ENCODE peak calls at places on chromosomes 13 and 19, in four cellular contexts. One of them, this sample, is unnamed.

GRCh38 chr19:16649734-16650133 is 10.2 kb downstream of the SMIM7 start:
- DNase-seq in omental fat pad: no peak
- DNase-seq in amniotic epithelial cell: no peak
- DNase-seq in aorta: no peak
- DNase-seq in this sample: no peak

GRCh38 chr19:35975608-35976214 is 19.3 kb upstream of the SDHAF1 start:
- DNase-seq in omental fat pad: no peak
- DNase-seq in amniotic epithelial cell: peak
- DNase-seq in aorta: no peak
- DNase-seq in this sample: no peak

GRCh38 chr13:108919036-108919907 is 289.9 kb downstream of the MYO16 start:
- DNase-seq in omental fat pad: no peak
- DNase-seq in amniotic epithelial cell: peak
- DNase-seq in aorta: no peak
- DNase-seq in this sample: no peak

GRCh38 chr13:32176696-32177095 is 138.5 kb downstream of the ZAR1L start:
- DNase-seq in omental fat pad: no peak
- DNase-seq in amniotic epithelial cell: no peak
- DNase-seq in aorta: no peak
- DNase-seq in this sample: no peak

GRCh38 chr13:21075303-21076264 is 14.2 kb upstream of the LATS2 start:
- DNase-seq in omental fat pad: no peak
- DNase-seq in amniotic epithelial cell: peak
- DNase-seq in aorta: peak
- DNase-seq in this sample: no peak

GRCh38 chr19:43809762-43810696 is 7.8 kb upstream of the LYPD5 start:
- DNase-seq in omental fat pad: no peak
- DNase-seq in amniotic epithelial cell: peak
- DNase-seq in aorta: no peak
- DNase-seq in this sample: no peak

GRCh38 chr13:40527914-40528313 is 138.5 kb downstream of the FOXO1 start:
- DNase-seq in omental fat pad: no peak
- DNase-seq in amniotic epithelial cell: peak
- DNase-seq in aorta: no peak
- DNase-seq in this sample: no peak

GRCh38 chr13:110244096-110244830 is 62.7 kb downstream of the COL4A1 start:
- DNase-seq in omental fat pad: no peak
- DNase-seq in amniotic epithelial cell: no peak
- DNase-seq in aorta: no peak
- DNase-seq in this sample: no peak

GRCh38 chr13:44416297-44416696 is 42.7 kb downstream of the SERP2 start:
- DNase-seq in omental fat pad: no peak
- DNase-seq in amniotic epithelial cell: no peak
- DNase-seq in aorta: peak
- DNase-seq in this sample: no peak

GRCh38 chr13:69676286-69676685 is 431.3 kb upstream of the ATXN8OS start:
- DNase-seq in omental fat pad: no peak
- DNase-seq in amniotic epithelial cell: no peak
- DNase-seq in aorta: no peak
- DNase-seq in this sample: no peak

GRCh38 chr19:57103573-57104277 is 16.1 kb upstream of the USP29 start:
- DNase-seq in omental fat pad: peak
- DNase-seq in amniotic epithelial cell: peak
- DNase-seq in aorta: no peak
- DNase-seq in this sample: peak

GRCh38 chr13:36131931-36132297 is 732 bp upstream of the DCLK1 start:
- DNase-seq in omental fat pad: no peak
- DNase-seq in amniotic epithelial cell: no peak
- DNase-seq in aorta: peak
- DNase-seq in this sample: no peak

GRCh38 chr19:49894879-49895565 is 1.7 kb downstream of the IL4I1 start:
- DNase-seq in omental fat pad: no peak
- DNase-seq in amniotic epithelial cell: no peak
- DNase-seq in aorta: no peak
- DNase-seq in this sample: no peak

GRCh38 chr19:29188704-29189375 is 24.1 kb downstream of the UQCRFS1 start:
- DNase-seq in omental fat pad: no peak
- DNase-seq in amniotic epithelial cell: no peak
- DNase-seq in aorta: no peak
- DNase-seq in this sample: no peak

GRCh38 chr13:24625870-24626419 is 54.3 kb upstream of the ATP12A start:
- DNase-seq in omental fat pad: no peak
- DNase-seq in amniotic epithelial cell: no peak
- DNase-seq in aorta: no peak
- DNase-seq in this sample: no peak

GRCh38 chr13:111542530-111543341 is 222.3 kb downstream of the TEX29 start:
- DNase-seq in omental fat pad: no peak
- DNase-seq in amniotic epithelial cell: no peak
- DNase-seq in aorta: peak
- DNase-seq in this sample: no peak

GRCh38 chr13:100528353-100528752 is 60.2 kb downstream of the GGACT start:
- DNase-seq in omental fat pad: no peak
- DNase-seq in amniotic epithelial cell: no peak
- DNase-seq in aorta: no peak
- DNase-seq in this sample: no peak

GRCh38 chr13:43268632-43269031 is 245.2 kb downstream of the DNAJC15 start:
- DNase-seq in omental fat pad: no peak
- DNase-seq in amniotic epithelial cell: no peak
- DNase-seq in aorta: no peak
- DNase-seq in this sample: no peak

This sample was measured in breast epithelium.